ENCODE peak calls at places on chromosomes 16 and 17, in nine cellular contexts. T is GM23338, Z is HCT116, D is vagina, K is HL-60, M is stomach, U is spleen, Y is breast epithelium, L is endothelial cell of umbilical vein. I is an unnamed sample.

GRCh38 chr17:34313164-34313563 is 6.1 kb upstream of the CCL8 start:
- DNase-seq in T (no peak), Z (no peak), D (no peak), K (no peak), M (no peak), U (no peak), Y (no peak), L (no peak), I (peak; percentile 78)

GRCh38 chr17:42421479-42422332 is 1.4 kb downstream of the CAVIN1 start:
- DNase-seq in T (peak; percentile 55), Z (no peak), D (no peak), K (no peak), M (peak; percentile 28), U (peak; percentile 78), Y (peak; percentile 51), L (peak; percentile 48), I (no peak)

GRCh38 chr17:66677201-66677981 is 157.5 kb upstream of the CACNG5 start:
- DNase-seq in T (no peak), Z (no peak), D (peak; percentile 16), K (no peak), M (no peak), U (no peak), Y (no peak), L (no peak), I (no peak)

GRCh38 chr17:3979276-3979583 is 15.0 kb upstream of the ATP2A3 start:
- DNase-seq in T (no peak), Z (no peak), D (no peak), K (no peak), M (no peak), U (peak; percentile 34), Y (no peak), L (no peak), I (no peak)

GRCh38 chr17:78608122-78608803 is 31.1 kb upstream of the DNAH17 start:
- DNase-seq in T (no peak), Z (no peak), D (no peak), K (no peak), M (no peak), U (no peak), Y (no peak), L (no peak), I (no peak)

GRCh38 chr17:75854111-75854748 is 905 bp downstream of the WBP2 start:
- DNase-seq in T (no peak), Z (no peak), D (no peak), K (no peak), M (no peak), U (peak; percentile 71), Y (no peak), L (peak; percentile 77), I (no peak)

GRCh38 chr16:17998550-17998949 is 338.0 kb downstream of the NPIPA8 start:
- DNase-seq in T (no peak), Z (no peak), D (no peak), K (no peak), M (no peak), U (no peak), Y (no peak), L (no peak), I (no peak)

GRCh38 chr17:339193-340061 is 13.2 kb downstream of the RPH3AL start:
- DNase-seq in T (peak; percentile 35), Z (no peak), D (no peak), K (no peak), M (peak; percentile 59), U (peak; percentile 65), Y (peak; percentile 47), L (no peak), I (no peak)

GRCh38 chr17:72922223-72922622 is 170.3 kb downstream of the SLC39A11 start:
- DNase-seq in T (no peak), Z (no peak), D (no peak), K (no peak), M (no peak), U (no peak), Y (no peak), L (no peak), I (no peak)

GRCh38 chr17:38879878-38880727 is 10.2 kb downstream of the LASP1 start:
- DNase-seq in T (peak; percentile 98), Z (no peak), D (no peak), K (peak; percentile 53), M (no peak), U (no peak), Y (no peak), L (peak; percentile 68), I (no peak)

GRCh38 chr17:45313927-45314760 is 2.7 kb downstream of the MAP3K14 start:
- DNase-seq in T (no peak), Z (no peak), D (no peak), K (no peak), M (no peak), U (no peak), Y (no peak), L (no peak), I (no peak)

DNA sequence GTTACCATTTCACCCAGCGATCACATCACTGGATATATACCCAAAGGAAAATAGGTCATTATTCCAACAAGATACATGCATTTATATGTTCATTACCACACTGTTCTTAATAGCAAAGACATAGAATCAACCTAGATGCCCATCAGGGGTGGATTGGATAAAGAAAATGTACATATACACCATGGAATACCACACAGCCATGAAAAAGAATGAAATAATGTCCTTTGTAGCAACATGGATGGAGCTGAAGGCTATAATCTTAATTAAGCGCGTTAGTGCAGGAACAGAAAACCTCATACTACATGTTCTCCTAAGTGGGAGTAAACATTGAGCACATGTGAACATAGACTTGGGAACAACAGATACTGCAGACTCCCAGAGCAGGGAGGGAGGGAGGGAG is 18.6 kb downstream of the CNTROB start:
- DNase-seq in T (no peak), Z (no peak), D (no peak), K (no peak), M (no peak), U (no peak), Y (no peak), L (no peak), I (no peak)
- H3K27ac ChIP-seq in T (no peak overlapping the region), Z (no peak overlapping the region), D (no peak overlapping the region), K (no peak overlapping the region), M (no peak overlapping the region), U (no peak overlapping the region), Y (no peak overlapping the region), L (no peak overlapping the region), I (no peak overlapping the region)

GRCh38 chr17:40500190-40500589 is 1.2 kb downstream of the TNS4 start:
- DNase-seq in T (no peak), Z (no peak), D (no peak), K (no peak), M (no peak), U (peak; percentile 45), Y (no peak), L (no peak), I (no peak)
- TF ChIP-seq POLR2AphosphoS5 in T (no peak), Z (no peak), D (no peak), K (no peak), M (no peak), U (no peak), Y (no peak), L (no peak), I (no peak)

DNA sequence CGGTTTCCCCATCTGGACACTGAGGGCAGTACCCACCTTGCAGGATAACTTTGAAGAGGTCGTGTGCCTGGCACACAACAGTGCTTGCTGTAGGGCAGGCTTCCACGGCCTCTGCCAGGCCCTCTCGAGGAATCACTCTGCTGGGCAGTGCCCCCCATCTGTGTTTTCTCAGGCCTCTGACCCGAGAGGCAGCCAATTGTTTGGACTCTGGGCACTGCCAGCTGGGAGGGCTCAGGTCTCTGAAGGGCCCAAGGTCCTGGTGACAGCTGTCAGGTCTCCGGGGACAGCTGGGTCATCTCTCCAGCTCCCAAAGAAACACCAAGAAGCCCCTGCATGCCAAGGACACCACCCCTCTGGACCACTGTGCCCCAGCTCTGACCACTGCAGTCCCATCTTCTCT is 1.0 kb upstream of the RAB26 start:
- DNase-seq in T (no peak), Z (no peak), D (no peak), K (no peak), M (no peak), U (peak; percentile 69), Y (no peak), L (no peak), I (no peak)
- H3K27ac ChIP-seq in T (peak overlapping the region; percentile 50), Z (peak overlapping the region; percentile 84), D (peak overlapping the region; percentile 81), K (no peak overlapping the region), M (peak overlapping the region; percentile 87), U (no peak overlapping the region), Y (peak overlapping the region; percentile 75), L (no peak overlapping the region), I (peak overlapping the region; percentile 81)

GRCh38 chr17:35432176-35433074 is at the start of gene SLFN12:
- DNase-seq in T (peak; percentile 94), Z (no peak), D (no peak), K (peak; percentile 39), M (peak; percentile 53), U (peak; percentile 76), Y (no peak), L (peak; percentile 96), I (no peak)
- TF ChIP-seq POLR2AphosphoS5 in T (no peak), Z (no peak), D (peak; percentile 57), K (no peak), M (peak; percentile 27), U (peak; percentile 65), Y (no peak), L (peak; percentile 57), I (peak; percentile 60)

DNA sequence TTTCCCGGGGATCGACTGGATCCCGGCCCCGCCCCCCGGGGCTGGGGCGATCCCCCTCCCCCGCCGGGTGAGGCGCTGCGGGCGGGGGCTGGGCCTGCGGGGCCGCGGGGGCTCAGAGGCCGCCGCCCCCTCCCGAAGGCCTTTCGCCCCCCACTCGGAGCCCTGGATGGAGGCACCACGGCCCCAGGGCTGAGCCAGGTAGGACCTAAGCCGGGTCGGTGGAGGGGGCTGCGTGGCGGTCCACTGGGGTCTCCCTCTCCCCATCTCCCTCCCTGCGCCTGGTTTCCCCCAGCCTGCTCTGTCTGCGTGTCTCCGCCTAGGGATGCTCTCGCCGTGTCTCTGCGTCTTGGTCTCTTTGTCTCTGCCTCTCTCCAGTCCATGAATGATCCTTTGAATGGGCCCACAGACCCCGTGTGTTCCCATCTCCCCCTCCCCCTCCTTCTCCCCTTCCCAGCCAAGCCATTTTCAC is 1.6 kb upstream of the TMEM256 start:
- DNase-seq in T (peak; percentile 41), Z (no peak), D (no peak), K (no peak), M (no peak), U (no peak), Y (no peak), L (no peak), I (no peak)
- H3K27ac ChIP-seq in T (no peak overlapping the region), Z (peak overlapping the region; percentile 70), D (peak overlapping the region; percentile 98), K (no peak overlapping the region), M (peak overlapping the region; percentile 90), U (peak overlapping the region; percentile 76), Y (peak overlapping the region; percentile 92), L (no peak overlapping the region), I (peak overlapping the region; percentile 92)

GRCh38 chr17:79919164-79919585 is 79.9 kb upstream of the CBX4 start:
- DNase-seq in T (peak; percentile 0), Z (no peak), D (no peak), K (no peak), M (peak; percentile 99), U (peak; percentile 90), Y (peak; percentile 97), L (peak; percentile 62), I (no peak)
- TF ChIP-seq POLR2AphosphoS5 in T (no peak), Z (peak; percentile 19), D (peak; percentile 62), K (no peak), M (peak; percentile 93), U (peak; percentile 82), Y (peak; percentile 62), L (peak; percentile 17), I (peak; percentile 52)

GRCh38 chr17:27968206-27968732 is 74.2 kb upstream of the NLK start:
- DNase-seq in T (no peak), Z (no peak), D (no peak), K (no peak), M (peak; percentile 36), U (peak; percentile 76), Y (no peak), L (no peak), I (no peak)
- H3K27ac ChIP-seq in T (no peak overlapping the region), Z (no peak overlapping the region), D (no peak overlapping the region), K (no peak overlapping the region), M (no peak overlapping the region), U (no peak overlapping the region), Y (no peak overlapping the region), L (no peak overlapping the region), I (no peak overlapping the region)

GRCh38 chr16:70160388-70160787 is 13.2 kb upstream of the CLEC18C start:
- DNase-seq in T (no peak), Z (no peak), D (no peak), K (peak; percentile 3), M (no peak), U (peak; percentile 41), Y (no peak), L (no peak), I (peak; percentile 92)
- TF ChIP-seq POLR2AphosphoS5 in T (no peak), Z (no peak), D (no peak), K (no peak), M (no peak), U (no peak), Y (no peak), L (no peak), I (no peak)

I was measured in esophagus muscularis mucosa.